ENCODE peak calls at places on chromosomes 13 and 19, in eight cellular contexts. One of them, this sample, is unnamed.

GRCh38 chr13:93614776-93615175 is 388.2 kb downstream of the GPC6 start:
- DNase-seq in H9: no peak
- DNase-seq in heart right ventricle: no peak
- DNase-seq in heart left ventricle: no peak
- DNase-seq in right lobe of liver: no peak
- DNase-seq in IMR-90: peak; percentile 48
- DNase-seq in colonic mucosa: no peak
- DNase-seq in tibial nerve: no peak
- DNase-seq in this sample: no peak

GRCh38 chr19:7460562-7460966 is 28.3 kb downstream of the PEX11G start:
- DNase-seq in heart right ventricle: no peak
- DNase-seq in colonic mucosa: no peak
- DNase-seq in H9: no peak
- DNase-seq in heart left ventricle: no peak
- DNase-seq in right lobe of liver: no peak
- DNase-seq in tibial nerve: no peak
- DNase-seq in IMR-90: peak; percentile 44
- DNase-seq in this sample: no peak

GRCh38 chr13:21453352-21454089 is 5.6 kb downstream of the ZDHHC20 start:
- DNase-seq in tibial nerve: no peak
- DNase-seq in heart right ventricle: no peak
- DNase-seq in IMR-90: no peak
- DNase-seq in right lobe of liver: no peak
- DNase-seq in heart left ventricle: no peak
- DNase-seq in H9: no peak
- DNase-seq in colonic mucosa: no peak
- DNase-seq in this sample: no peak

GRCh38 chr13:66635526-66635925 is 594.6 kb downstream of the PCDH9 start:
- DNase-seq in right lobe of liver: no peak
- DNase-seq in colonic mucosa: no peak
- DNase-seq in IMR-90: peak; percentile 93
- DNase-seq in heart left ventricle: no peak
- DNase-seq in tibial nerve: no peak
- DNase-seq in heart right ventricle: no peak
- DNase-seq in H9: no peak
- DNase-seq in this sample: no peak

GRCh38 chr19:16208064-16208759 is 10.5 kb downstream of the AP1M1 start:
- DNase-seq in heart right ventricle: no peak
- DNase-seq in H9: no peak
- DNase-seq in tibial nerve: no peak
- DNase-seq in colonic mucosa: no peak
- DNase-seq in right lobe of liver: no peak
- DNase-seq in IMR-90: no peak
- DNase-seq in heart left ventricle: peak; percentile 42
- DNase-seq in this sample: no peak

GRCh38 chr19:9362905-9363304 is at the start of gene ZNF177:
- DNase-seq in colonic mucosa: no peak
- DNase-seq in H9: no peak
- DNase-seq in heart left ventricle: no peak
- DNase-seq in heart right ventricle: no peak
- DNase-seq in tibial nerve: no peak
- DNase-seq in IMR-90: no peak
- DNase-seq in right lobe of liver: no peak
- DNase-seq in this sample: peak; percentile 70

GRCh38 chr19:29285187-29285687 is 72.3 kb upstream of the UQCRFS1 start:
- DNase-seq in right lobe of liver: no peak
- DNase-seq in tibial nerve: no peak
- DNase-seq in heart left ventricle: no peak
- DNase-seq in IMR-90: no peak
- DNase-seq in H9: no peak
- DNase-seq in heart right ventricle: no peak
- DNase-seq in colonic mucosa: no peak
- DNase-seq in this sample: no peak

GRCh38 chr13:39347926-39348901 is 254.8 kb downstream of the LHFPL6 start:
- DNase-seq in H9: peak; percentile 50
- DNase-seq in heart right ventricle: peak; percentile 52
- DNase-seq in heart left ventricle: peak; percentile 71
- DNase-seq in right lobe of liver: no peak
- DNase-seq in tibial nerve: no peak
- DNase-seq in colonic mucosa: no peak
- DNase-seq in IMR-90: no peak
- DNase-seq in this sample: no peak

GRCh38 chr13:73938375-73939070 is 195.7 kb downstream of the KLF12 start:
- DNase-seq in tibial nerve: no peak
- DNase-seq in IMR-90: peak; percentile 94
- DNase-seq in colonic mucosa: no peak
- DNase-seq in heart left ventricle: no peak
- DNase-seq in heart right ventricle: no peak
- DNase-seq in H9: no peak
- DNase-seq in right lobe of liver: no peak
- DNase-seq in this sample: no peak

GRCh38 chr13:30735025-30735967 is at the start of gene ALOX5AP:
- DNase-seq in colonic mucosa: no peak
- DNase-seq in heart left ventricle: no peak
- DNase-seq in right lobe of liver: no peak
- DNase-seq in tibial nerve: no peak
- DNase-seq in IMR-90: no peak
- DNase-seq in heart right ventricle: no peak
- DNase-seq in H9: no peak
- DNase-seq in this sample: no peak

GRCh38 chr19:29308977-29309520 is 96.1 kb upstream of the UQCRFS1 start:
- DNase-seq in tibial nerve: no peak
- DNase-seq in IMR-90: no peak
- DNase-seq in heart left ventricle: no peak
- DNase-seq in heart right ventricle: no peak
- DNase-seq in H9: peak; percentile 69
- DNase-seq in colonic mucosa: no peak
- DNase-seq in right lobe of liver: no peak
- DNase-seq in this sample: no peak

GRCh38 chr19:1285737-1286360 is at the start of gene EFNA2:
- DNase-seq in tibial nerve: no peak
- DNase-seq in colonic mucosa: no peak
- DNase-seq in right lobe of liver: no peak
- DNase-seq in IMR-90: no peak
- DNase-seq in heart right ventricle: no peak
- DNase-seq in H9: no peak
- DNase-seq in heart left ventricle: no peak
- DNase-seq in this sample: no peak
- TF ChIP-seq CTCF in tibial nerve: no peak
- TF ChIP-seq CTCF in colonic mucosa: no peak
- TF ChIP-seq CTCF in right lobe of liver: no peak
- TF ChIP-seq CTCF in IMR-90: peak; percentile 6
- TF ChIP-seq CTCF in heart right ventricle: no peak
- TF ChIP-seq CTCF in H9: no peak
- TF ChIP-seq CTCF in heart left ventricle: no peak
- TF ChIP-seq CTCF in this sample: no peak

GRCh38 chr19:21901861-21902260 is 65.9 kb upstream of the ZNF43 start:
- DNase-seq in heart right ventricle: no peak
- DNase-seq in right lobe of liver: no peak
- DNase-seq in heart left ventricle: no peak
- DNase-seq in tibial nerve: no peak
- DNase-seq in colonic mucosa: no peak
- DNase-seq in H9: no peak
- DNase-seq in IMR-90: no peak
- DNase-seq in this sample: no peak
- H3K9me3 ChIP-seq in heart right ventricle: no peaks in the 10 kb centered on the region
- H3K9me3 ChIP-seq in right lobe of liver: no peaks in the 10 kb centered on the region
- H3K9me3 ChIP-seq in heart left ventricle: peaks cover 2% of the 10 kb centered on the region
- H3K9me3 ChIP-seq in tibial nerve: no peaks in the 10 kb centered on the region
- H3K9me3 ChIP-seq in colonic mucosa: no peaks in the 10 kb centered on the region
- H3K9me3 ChIP-seq in H9: peaks cover 79% of the 10 kb centered on the region
- H3K9me3 ChIP-seq in IMR-90: peaks cover 13% of the 10 kb centered on the region
- H3K9me3 ChIP-seq in this sample: no peaks in the 10 kb centered on the region

DNA sequence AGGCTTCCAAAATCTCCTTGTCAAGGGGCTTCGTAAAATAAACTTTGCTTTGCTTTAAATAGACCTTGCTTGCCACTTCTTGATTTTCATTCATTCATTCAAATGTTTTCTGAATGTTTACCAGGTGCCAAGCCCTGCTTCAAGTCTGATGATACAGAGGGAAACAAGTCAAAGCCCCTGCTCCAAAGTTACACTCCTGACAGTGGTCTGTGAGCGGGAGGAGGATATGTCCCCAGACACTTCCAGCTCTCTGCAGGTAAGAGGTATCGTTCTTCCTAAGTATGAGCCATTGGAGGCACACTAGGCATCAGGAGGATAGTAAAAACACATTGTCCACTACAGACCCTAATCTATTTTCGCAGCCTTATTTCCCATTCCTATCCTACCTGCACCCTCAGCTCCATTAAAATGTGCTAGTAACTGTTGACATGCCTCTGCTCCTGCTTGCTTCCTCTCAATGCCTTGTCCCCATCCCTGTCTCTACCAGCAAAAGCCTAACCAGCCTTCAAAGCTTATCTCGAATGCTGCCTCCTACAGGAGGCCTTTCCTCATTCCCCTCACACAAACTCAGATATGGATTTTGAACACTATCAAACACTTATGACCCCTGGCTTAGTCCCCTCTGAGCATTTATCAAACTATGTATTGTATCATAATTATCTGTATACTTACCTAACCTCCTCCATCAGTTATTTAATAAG is 6.2 kb upstream of the WBP4 start:
- DNase-seq in IMR-90: no peak
- DNase-seq in heart left ventricle: no peak
- DNase-seq in colonic mucosa: no peak
- DNase-seq in H9: no peak
- DNase-seq in right lobe of liver: no peak
- DNase-seq in heart right ventricle: no peak
- DNase-seq in tibial nerve: no peak
- DNase-seq in this sample: no peak
- TF ChIP-seq CTCF in IMR-90: peak; percentile 23
- TF ChIP-seq CTCF in heart left ventricle: peak; percentile 25
- TF ChIP-seq CTCF in colonic mucosa: peak; percentile 24
- TF ChIP-seq CTCF in H9: peak; percentile 62
- TF ChIP-seq CTCF in right lobe of liver: no peak
- TF ChIP-seq CTCF in heart right ventricle: peak; percentile 34
- TF ChIP-seq CTCF in tibial nerve: no peak
- TF ChIP-seq CTCF in this sample: no peak

GRCh38 chr19:37738371-37738770 is 18.8 kb upstream of the ZNF607 start:
- DNase-seq in heart left ventricle: no peak
- DNase-seq in colonic mucosa: no peak
- DNase-seq in H9: no peak
- DNase-seq in heart right ventricle: no peak
- DNase-seq in right lobe of liver: no peak
- DNase-seq in IMR-90: no peak
- DNase-seq in tibial nerve: no peak
- DNase-seq in this sample: no peak
- H3K9me3 ChIP-seq in heart left ventricle: peaks cover 62% of the 10 kb centered on the region
- H3K9me3 ChIP-seq in colonic mucosa: peaks cover 5% of the 10 kb centered on the region
- H3K9me3 ChIP-seq in H9: peaks cover 20% of the 10 kb centered on the region
- H3K9me3 ChIP-seq in heart right ventricle: peaks cover 7% of the 10 kb centered on the region
- H3K9me3 ChIP-seq in right lobe of liver: no peaks in the 10 kb centered on the region
- H3K9me3 ChIP-seq in IMR-90: peaks cover 42% of the 10 kb centered on the region
- H3K9me3 ChIP-seq in tibial nerve: peaks cover 8% of the 10 kb centered on the region
- H3K9me3 ChIP-seq in this sample: peaks cover 30% of the 10 kb centered on the region

DNA sequence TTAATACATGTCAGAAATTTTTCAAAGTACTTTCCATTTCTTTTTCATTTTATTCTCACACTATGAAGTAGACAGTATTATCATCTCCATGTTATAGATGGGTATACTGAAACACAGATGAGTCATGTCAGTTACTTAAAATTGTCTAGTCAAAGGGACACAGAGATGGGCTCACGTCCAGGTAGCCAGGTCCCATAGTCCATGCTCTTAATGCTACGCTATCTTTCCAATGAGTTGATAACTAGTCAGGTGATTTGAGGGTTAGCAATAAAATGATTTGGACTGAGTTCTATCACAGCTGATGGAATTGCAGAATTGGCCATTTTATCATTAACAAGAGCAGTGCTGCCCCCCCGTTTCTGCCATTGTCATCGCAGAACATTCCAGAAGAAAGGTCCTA is 319.0 kb downstream of the DLEU7 start:
- DNase-seq in IMR-90: no peak
- DNase-seq in heart right ventricle: no peak
- DNase-seq in right lobe of liver: peak; percentile 62
- DNase-seq in H9: no peak
- DNase-seq in tibial nerve: no peak
- DNase-seq in heart left ventricle: no peak
- DNase-seq in colonic mucosa: no peak
- DNase-seq in this sample: no peak
- TF ChIP-seq CTCF in IMR-90: no peak
- TF ChIP-seq CTCF in heart right ventricle: no peak
- TF ChIP-seq CTCF in right lobe of liver: no peak
- TF ChIP-seq CTCF in H9: no peak
- TF ChIP-seq CTCF in tibial nerve: no peak
- TF ChIP-seq CTCF in heart left ventricle: no peak
- TF ChIP-seq CTCF in colonic mucosa: no peak
- TF ChIP-seq CTCF in this sample: no peak

GRCh38 chr19:35512831-35513230 is 618 bp downstream of the DMKN start:
- DNase-seq in IMR-90: no peak
- DNase-seq in heart right ventricle: no peak
- DNase-seq in colonic mucosa: no peak
- DNase-seq in heart left ventricle: no peak
- DNase-seq in right lobe of liver: no peak
- DNase-seq in H9: no peak
- DNase-seq in tibial nerve: no peak
- DNase-seq in this sample: no peak
- H3K9me3 ChIP-seq in IMR-90: no peaks in the 10 kb centered on the region
- H3K9me3 ChIP-seq in heart right ventricle: no peaks in the 10 kb centered on the region
- H3K9me3 ChIP-seq in colonic mucosa: no peaks in the 10 kb centered on the region
- H3K9me3 ChIP-seq in heart left ventricle: no peaks in the 10 kb centered on the region
- H3K9me3 ChIP-seq in right lobe of liver: no peaks in the 10 kb centered on the region
- H3K9me3 ChIP-seq in H9: no peaks in the 10 kb centered on the region
- H3K9me3 ChIP-seq in tibial nerve: no peaks in the 10 kb centered on the region
- H3K9me3 ChIP-seq in this sample: no peaks in the 10 kb centered on the region

DNA sequence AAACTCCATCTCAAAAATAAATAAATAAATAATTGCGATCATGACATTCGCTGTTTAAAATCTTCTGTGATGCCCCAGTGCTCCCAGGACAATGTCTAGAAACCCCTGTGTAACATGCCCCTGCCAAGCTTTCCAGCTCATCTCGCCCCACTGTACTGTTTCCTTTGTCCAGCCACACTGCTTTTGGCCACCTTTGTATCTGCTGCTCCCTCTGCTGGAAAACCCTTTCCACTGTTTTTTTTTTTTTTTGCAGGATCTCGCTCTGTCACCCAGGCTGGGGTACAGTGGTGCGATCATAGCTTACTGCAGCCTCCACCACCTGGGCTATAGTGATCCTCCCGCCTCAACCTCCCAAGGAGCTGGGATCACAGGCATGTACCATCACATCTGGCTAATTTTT is 7.5 kb downstream of the PLAUR start:
- DNase-seq in colonic mucosa: no peak
- DNase-seq in heart right ventricle: no peak
- DNase-seq in heart left ventricle: no peak
- DNase-seq in tibial nerve: no peak
- DNase-seq in IMR-90: no peak
- DNase-seq in right lobe of liver: no peak
- DNase-seq in H9: peak; percentile 34
- DNase-seq in this sample: no peak
- TF ChIP-seq CTCF in colonic mucosa: no peak
- TF ChIP-seq CTCF in heart right ventricle: peak; percentile 31
- TF ChIP-seq CTCF in heart left ventricle: peak; percentile 34
- TF ChIP-seq CTCF in tibial nerve: no peak
- TF ChIP-seq CTCF in IMR-90: peak; percentile 39
- TF ChIP-seq CTCF in right lobe of liver: no peak
- TF ChIP-seq CTCF in H9: peak; percentile 65
- TF ChIP-seq CTCF in this sample: no peak

DNA sequence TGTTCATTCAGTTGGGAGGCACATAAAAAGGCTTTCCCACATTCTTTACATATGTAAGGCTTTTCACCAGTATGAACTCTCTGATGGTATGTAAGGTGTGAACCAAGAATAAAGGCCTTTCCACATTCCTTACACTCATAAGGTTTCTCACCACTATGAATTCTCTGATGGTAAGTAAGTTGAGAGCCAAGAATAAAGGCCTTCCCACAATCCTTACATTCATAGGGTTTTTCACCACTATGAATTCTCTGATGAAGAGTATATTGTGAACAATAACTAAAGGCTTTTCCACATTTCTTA is 29.3 kb downstream of the ZNF571 start:
- DNase-seq in colonic mucosa: no peak
- DNase-seq in heart right ventricle: no peak
- DNase-seq in heart left ventricle: no peak
- DNase-seq in right lobe of liver: no peak
- DNase-seq in IMR-90: no peak
- DNase-seq in tibial nerve: no peak
- DNase-seq in H9: no peak
- DNase-seq in this sample: no peak
- H3K9me3 ChIP-seq in colonic mucosa: peaks cover 14% of the 10 kb centered on the region
- H3K9me3 ChIP-seq in heart right ventricle: peaks cover 62% of the 10 kb centered on the region
- H3K9me3 ChIP-seq in heart left ventricle: no peaks in the 10 kb centered on the region
- H3K9me3 ChIP-seq in right lobe of liver: no peaks in the 10 kb centered on the region
- H3K9me3 ChIP-seq in IMR-90: peaks cover 67% of the 10 kb centered on the region
- H3K9me3 ChIP-seq in tibial nerve: peaks cover 22% of the 10 kb centered on the region
- H3K9me3 ChIP-seq in H9: peaks cover 86% of the 10 kb centered on the region
- H3K9me3 ChIP-seq in this sample: peaks cover 96% of the 10 kb centered on the region